ENCODE peak calls at places on chromosomes 1 and 21, in eight cellular contexts. E, G, C, P, Y, O, X and T are unnamed samples.

GRCh38 chr1:36212782-36213181 is 11.5 kb upstream of the THRAP3 start:
- DNase-seq in E (peak), G (no peak), C (no peak), P (no peak), Y (no peak), O (no peak), X (no peak), T (no peak)

GRCh38 chr21:31616216-31616615 is 43.3 kb upstream of the SOD1 start:
- DNase-seq in E (no peak), G (no peak), C (no peak), P (no peak), Y (no peak), O (no peak), X (no peak), T (no peak)

GRCh38 chr1:195971589-195971988 is 636.7 kb downstream of the KCNT2 start:
- DNase-seq in E (no peak), G (no peak), C (no peak), P (no peak), Y (no peak), O (no peak), X (no peak), T (no peak)

GRCh38 chr1:235865565-235866206 is 1.0 kb downstream of the LYST start:
- DNase-seq in E (no peak), G (no peak), C (no peak), P (no peak), Y (no peak), O (no peak), X (no peak), T (no peak)

GRCh38 chr1:16978589-16979474 is 1.6 kb downstream of the MFAP2 start:
- DNase-seq in E (no peak), G (peak), C (no peak), P (no peak), Y (no peak), O (peak), X (peak), T (peak)

GRCh38 chr21:45471229-45472052 is 66.5 kb downstream of the COL18A1 start:
- DNase-seq in E (peak), G (no peak), C (no peak), P (peak), Y (no peak), O (no peak), X (no peak), T (peak)

GRCh38 chr1:9737057-9737456 is 85.5 kb downstream of the PIK3CD start:
- DNase-seq in E (no peak), G (no peak), C (no peak), P (no peak), Y (no peak), O (no peak), X (peak), T (no peak)

GRCh38 chr21:44511938-44512275 is 28.1 kb downstream of the KRTAP10-1 start:
- DNase-seq in E (no peak), G (no peak), C (no peak), P (no peak), Y (no peak), O (no peak), X (no peak), T (no peak)

GRCh38 chr1:64956241-64956640 is 10.1 kb downstream of the JAK1 start:
- DNase-seq in E (peak), G (no peak), C (no peak), P (peak), Y (no peak), O (no peak), X (no peak), T (peak)

GRCh38 chr1:206766251-206766856 is 4.2 kb upstream of the IL19 start:
- DNase-seq in E (peak), G (peak), C (no peak), P (peak), Y (peak), O (no peak), X (peak), T (peak)

GRCh38 chr21:45217010-45217409 is 70.7 kb downstream of the POFUT2 start:
- DNase-seq in E (no peak), G (no peak), C (no peak), P (no peak), Y (no peak), O (no peak), X (no peak), T (no peak)